ENCODE peak calls at places on chromosome 10, in seven cellular contexts. One of them, this sample, is unnamed.

GRCh38 chr10:16754765-16755164 is 62.5 kb downstream of the RSU1 start:
- DNase-seq in spleen: no peak
- DNase-seq in RWPE1: no peak
- DNase-seq in glutamatergic neuron: no peak
- DNase-seq in AG09319: no peak
- DNase-seq in ovary: no peak
- DNase-seq in osteocyte: no peak
- DNase-seq in this sample: no peak

GRCh38 chr10:13969792-13970140 is 361.0 kb downstream of the FRMD4A start:
- DNase-seq in AG09319: no peak
- DNase-seq in spleen: no peak
- DNase-seq in RWPE1: no peak
- DNase-seq in ovary: no peak
- DNase-seq in osteocyte: no peak
- DNase-seq in glutamatergic neuron: no peak
- DNase-seq in this sample: no peak

GRCh38 chr10:37495415-37495814 is 362.0 kb downstream of the ZNF248 start:
- DNase-seq in ovary: no peak
- DNase-seq in osteocyte: no peak
- DNase-seq in glutamatergic neuron: no peak
- DNase-seq in RWPE1: no peak
- DNase-seq in AG09319: no peak
- DNase-seq in spleen: no peak
- DNase-seq in this sample: no peak

GRCh38 chr10:7525314-7526016 is 114.6 kb upstream of the SFMBT2 start:
- DNase-seq in spleen: no peak
- DNase-seq in RWPE1: peak; percentile 66
- DNase-seq in AG09319: peak; percentile 41
- DNase-seq in glutamatergic neuron: peak; percentile 47
- DNase-seq in ovary: peak; percentile 76
- DNase-seq in osteocyte: no peak
- DNase-seq in this sample: no peak

GRCh38 chr10:119153661-119154060 is 11.9 kb downstream of the SFXN4 start:
- DNase-seq in glutamatergic neuron: no peak
- DNase-seq in AG09319: no peak
- DNase-seq in osteocyte: no peak
- DNase-seq in ovary: no peak
- DNase-seq in RWPE1: no peak
- DNase-seq in spleen: no peak
- DNase-seq in this sample: peak; percentile 37

GRCh38 chr10:12703813-12704212 is 297.7 kb downstream of the CCDC3 start:
- DNase-seq in osteocyte: no peak
- DNase-seq in RWPE1: peak; percentile 57
- DNase-seq in glutamatergic neuron: no peak
- DNase-seq in ovary: no peak
- DNase-seq in spleen: no peak
- DNase-seq in AG09319: no peak
- DNase-seq in this sample: no peak

GRCh38 chr10:99983280-99983988 is 26.3 kb downstream of the DNMBP start:
- DNase-seq in glutamatergic neuron: peak; percentile 68
- DNase-seq in osteocyte: no peak
- DNase-seq in spleen: no peak
- DNase-seq in RWPE1: no peak
- DNase-seq in ovary: peak; percentile 68
- DNase-seq in AG09319: no peak
- DNase-seq in this sample: no peak

GRCh38 chr10:3774814-3775670 is 10.0 kb downstream of the KLF6 start:
- DNase-seq in RWPE1: no peak
- DNase-seq in osteocyte: peak; percentile 59
- DNase-seq in ovary: no peak
- DNase-seq in glutamatergic neuron: no peak
- DNase-seq in AG09319: no peak
- DNase-seq in spleen: no peak
- DNase-seq in this sample: no peak

GRCh38 chr10:93566435-93567276 is at the start of gene FFAR4:
- DNase-seq in spleen: no peak
- DNase-seq in ovary: no peak
- DNase-seq in glutamatergic neuron: peak; percentile 40
- DNase-seq in osteocyte: no peak
- DNase-seq in RWPE1: no peak
- DNase-seq in AG09319: no peak
- DNase-seq in this sample: no peak

GRCh38 chr10:118912961-118913360 is 116.6 kb upstream of the NANOS1 start:
- DNase-seq in ovary: no peak
- DNase-seq in osteocyte: peak; percentile 5
- DNase-seq in RWPE1: no peak
- DNase-seq in AG09319: no peak
- DNase-seq in spleen: no peak
- DNase-seq in glutamatergic neuron: no peak
- DNase-seq in this sample: no peak

GRCh38 chr10:35300063-35300699 is 36.1 kb upstream of the CCNY start:
- DNase-seq in spleen: peak; percentile 77
- DNase-seq in AG09319: peak; percentile 44
- DNase-seq in glutamatergic neuron: peak; percentile 61
- DNase-seq in ovary: no peak
- DNase-seq in RWPE1: peak; percentile 79
- DNase-seq in osteocyte: peak; percentile 71
- DNase-seq in this sample: no peak

GRCh38 chr10:27664464-27664863 is 81.2 kb downstream of the MKX start:
- DNase-seq in glutamatergic neuron: no peak
- DNase-seq in osteocyte: no peak
- DNase-seq in ovary: no peak
- DNase-seq in AG09319: no peak
- DNase-seq in RWPE1: no peak
- DNase-seq in spleen: no peak
- DNase-seq in this sample: no peak

GRCh38 chr10:72126184-72126871 is 38.0 kb upstream of the SPOCK2 start:
- DNase-seq in AG09319: no peak
- DNase-seq in RWPE1: peak; percentile 64
- DNase-seq in osteocyte: no peak
- DNase-seq in ovary: no peak
- DNase-seq in spleen: no peak
- DNase-seq in glutamatergic neuron: no peak
- DNase-seq in this sample: no peak

GRCh38 chr10:49408437-49409306 is 12.8 kb upstream of the DRGX start:
- DNase-seq in ovary: no peak
- DNase-seq in RWPE1: no peak
- DNase-seq in spleen: no peak
- DNase-seq in osteocyte: no peak
- DNase-seq in glutamatergic neuron: no peak
- DNase-seq in AG09319: no peak
- DNase-seq in this sample: no peak

GRCh38 chr10:64082083-64082482 is 560.9 kb downstream of the REEP3 start:
- DNase-seq in glutamatergic neuron: no peak
- DNase-seq in ovary: no peak
- DNase-seq in AG09319: no peak
- DNase-seq in spleen: no peak
- DNase-seq in RWPE1: no peak
- DNase-seq in osteocyte: no peak
- DNase-seq in this sample: no peak

GRCh38 chr10:34740321-34740720 is 74.8 kb downstream of the PARD3 start:
- DNase-seq in glutamatergic neuron: no peak
- DNase-seq in AG09319: no peak
- DNase-seq in spleen: no peak
- DNase-seq in osteocyte: no peak
- DNase-seq in RWPE1: no peak
- DNase-seq in ovary: no peak
- DNase-seq in this sample: no peak

GRCh38 chr10:124347956-124348355 is 70.8 kb downstream of the OAT start:
- DNase-seq in AG09319: no peak
- DNase-seq in spleen: peak; percentile 67
- DNase-seq in osteocyte: no peak
- DNase-seq in ovary: no peak
- DNase-seq in glutamatergic neuron: no peak
- DNase-seq in RWPE1: no peak
- DNase-seq in this sample: no peak

GRCh38 chr10:119655566-119656001 is 4.4 kb downstream of the BAG3 start:
- DNase-seq in glutamatergic neuron: no peak
- DNase-seq in spleen: no peak
- DNase-seq in osteocyte: no peak
- DNase-seq in RWPE1: peak; percentile 55
- DNase-seq in ovary: peak; percentile 38
- DNase-seq in AG09319: peak; percentile 31
- DNase-seq in this sample: no peak

GRCh38 chr10:57874810-57875209 is 392.9 kb downstream of the IPMK start:
- DNase-seq in osteocyte: no peak
- DNase-seq in AG09319: no peak
- DNase-seq in spleen: no peak
- DNase-seq in glutamatergic neuron: no peak
- DNase-seq in ovary: no peak
- DNase-seq in RWPE1: no peak
- DNase-seq in this sample: no peak

GRCh38 chr10:103282961-103283360 is 6.0 kb downstream of the INA start:
- DNase-seq in osteocyte: no peak
- DNase-seq in glutamatergic neuron: no peak
- DNase-seq in spleen: no peak
- DNase-seq in AG09319: no peak
- DNase-seq in ovary: no peak
- DNase-seq in RWPE1: no peak
- DNase-seq in this sample: no peak

GRCh38 chr10:103280505-103280904 is 3.6 kb downstream of the INA start:
- DNase-seq in osteocyte: no peak
- DNase-seq in AG09319: no peak
- DNase-seq in glutamatergic neuron: no peak
- DNase-seq in spleen: no peak
- DNase-seq in ovary: no peak
- DNase-seq in RWPE1: no peak
- DNase-seq in this sample: no peak

GRCh38 chr10:103278862-103279298 is 1.9 kb downstream of the INA start:
- DNase-seq in ovary: peak; percentile 27
- DNase-seq in RWPE1: peak; percentile 48
- DNase-seq in glutamatergic neuron: peak; percentile 24
- DNase-seq in spleen: no peak
- DNase-seq in AG09319: no peak
- DNase-seq in osteocyte: no peak
- DNase-seq in this sample: no peak

GRCh38 chr10:103284170-103284569 is 7.2 kb downstream of the INA start:
- DNase-seq in spleen: no peak
- DNase-seq in ovary: no peak
- DNase-seq in glutamatergic neuron: no peak
- DNase-seq in RWPE1: peak; percentile 68
- DNase-seq in osteocyte: no peak
- DNase-seq in AG09319: no peak
- DNase-seq in this sample: no peak

GRCh38 chr10:103281753-103282152 is 4.8 kb downstream of the INA start:
- DNase-seq in ovary: no peak
- DNase-seq in glutamatergic neuron: peak; percentile 97
- DNase-seq in RWPE1: no peak
- DNase-seq in osteocyte: no peak
- DNase-seq in spleen: no peak
- DNase-seq in AG09319: no peak
- DNase-seq in this sample: no peak
- TF ChIP-seq CTCF in ovary: no peak
- TF ChIP-seq CTCF in glutamatergic neuron: no peak
- TF ChIP-seq CTCF in RWPE1: no peak
- TF ChIP-seq CTCF in osteocyte: no peak
- TF ChIP-seq CTCF in spleen: no peak
- TF ChIP-seq CTCF in AG09319: no peak
- TF ChIP-seq CTCF in this sample: no peak

GRCh38 chr10:90168244-90168643 is 466.9 kb downstream of the KIF20B start:
- DNase-seq in osteocyte: no peak
- DNase-seq in ovary: no peak
- DNase-seq in AG09319: no peak
- DNase-seq in RWPE1: no peak
- DNase-seq in glutamatergic neuron: no peak
- DNase-seq in spleen: no peak
- DNase-seq in this sample: no peak
- TF ChIP-seq CTCF in osteocyte: no peak
- TF ChIP-seq CTCF in ovary: no peak
- TF ChIP-seq CTCF in AG09319: no peak
- TF ChIP-seq CTCF in RWPE1: no peak
- TF ChIP-seq CTCF in glutamatergic neuron: no peak
- TF ChIP-seq CTCF in spleen: no peak
- TF ChIP-seq CTCF in this sample: no peak

DNA sequence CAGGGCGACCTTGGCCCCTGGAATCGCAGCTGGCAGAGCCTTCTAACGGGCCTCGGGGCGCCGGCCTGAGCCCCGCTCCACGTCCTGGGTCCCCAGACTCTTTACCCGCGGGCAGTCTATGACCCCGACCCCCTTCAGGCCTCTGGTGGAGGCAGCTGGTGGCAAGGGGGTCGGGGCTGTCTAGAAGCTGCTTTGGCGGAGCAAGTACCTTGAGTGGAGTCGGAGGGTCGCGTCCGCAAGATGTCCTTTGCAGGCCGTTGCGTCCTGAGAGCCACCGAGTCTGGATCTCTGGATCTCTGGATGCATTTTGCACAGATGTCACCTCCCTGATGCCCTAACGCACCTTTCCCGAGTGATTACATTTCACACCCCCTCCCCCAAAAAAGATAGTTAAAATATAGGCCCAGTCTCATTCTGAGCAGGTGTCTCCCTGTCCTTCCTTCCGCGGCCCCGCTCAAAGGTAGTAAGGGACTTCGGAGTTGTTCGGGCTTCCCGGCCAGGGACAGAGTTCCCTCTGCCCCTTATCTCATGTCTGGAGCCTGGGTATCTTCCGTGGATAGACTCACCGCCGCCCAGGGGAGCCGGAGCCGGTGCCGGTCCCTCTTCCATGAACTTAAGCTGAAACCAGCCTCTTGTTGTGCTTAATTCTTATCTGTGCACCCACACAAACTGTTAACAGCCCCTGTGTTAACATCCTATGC is 449 bp downstream of the ACADSB start:
- DNase-seq in ovary: peak; percentile 24
- DNase-seq in AG09319: no peak
- DNase-seq in osteocyte: no peak
- DNase-seq in RWPE1: peak; percentile 30
- DNase-seq in spleen: peak; percentile 88
- DNase-seq in glutamatergic neuron: peak; percentile 29
- DNase-seq in this sample: no peak
- TF ChIP-seq CTCF in ovary: no peak
- TF ChIP-seq CTCF in AG09319: no peak
- TF ChIP-seq CTCF in osteocyte: no peak
- TF ChIP-seq CTCF in RWPE1: no peak
- TF ChIP-seq CTCF in spleen: no peak
- TF ChIP-seq CTCF in glutamatergic neuron: no peak
- TF ChIP-seq CTCF in this sample: no peak

GRCh38 chr10:78963074-78964034 is 105.4 kb upstream of the ZMIZ1 start:
- DNase-seq in glutamatergic neuron: peak; percentile 84
- DNase-seq in ovary: no peak
- DNase-seq in spleen: peak; percentile 89
- DNase-seq in osteocyte: peak; percentile 87
- DNase-seq in AG09319: no peak
- DNase-seq in RWPE1: no peak
- DNase-seq in this sample: no peak

GRCh38 chr10:78966844-78967488 is 101.8 kb upstream of the ZMIZ1 start:
- DNase-seq in spleen: peak; percentile 52
- DNase-seq in AG09319: no peak
- DNase-seq in RWPE1: no peak
- DNase-seq in glutamatergic neuron: no peak
- DNase-seq in osteocyte: no peak
- DNase-seq in ovary: no peak
- DNase-seq in this sample: no peak

GRCh38 chr10:78966182-78966787 is 102.5 kb upstream of the ZMIZ1 start:
- DNase-seq in AG09319: no peak
- DNase-seq in ovary: no peak
- DNase-seq in spleen: no peak
- DNase-seq in RWPE1: no peak
- DNase-seq in glutamatergic neuron: no peak
- DNase-seq in osteocyte: no peak
- DNase-seq in this sample: no peak

GRCh38 chr10:78964274-78964951 is 104.4 kb upstream of the ZMIZ1 start:
- DNase-seq in osteocyte: no peak
- DNase-seq in ovary: no peak
- DNase-seq in glutamatergic neuron: no peak
- DNase-seq in spleen: no peak
- DNase-seq in AG09319: no peak
- DNase-seq in RWPE1: no peak
- DNase-seq in this sample: no peak

GRCh38 chr10:78964952-78965633 is 103.7 kb upstream of the ZMIZ1 start:
- DNase-seq in RWPE1: peak; percentile 49
- DNase-seq in AG09319: no peak
- DNase-seq in ovary: no peak
- DNase-seq in glutamatergic neuron: peak; percentile 52
- DNase-seq in osteocyte: no peak
- DNase-seq in spleen: no peak
- DNase-seq in this sample: no peak
- TF ChIP-seq CTCF in RWPE1: no peak
- TF ChIP-seq CTCF in AG09319: no peak
- TF ChIP-seq CTCF in ovary: no peak
- TF ChIP-seq CTCF in glutamatergic neuron: no peak
- TF ChIP-seq CTCF in osteocyte: no peak
- TF ChIP-seq CTCF in spleen: no peak
- TF ChIP-seq CTCF in this sample: no peak

This sample was measured in chondrocyte.